ENCODE peak calls at places on chromosomes 6 and 20, in six cellular contexts. S, G, F, M, A and J are unnamed samples.

GRCh38 chr20:542777-543368 is 717 bp downstream of the CSNK2A1 start:
- DNase-seq in S (peak), G (peak), F (no peak), M (peak), A (peak), J (peak)

GRCh38 chr6:159728552-159728951 is 1.2 kb downstream of the WTAP start:
- DNase-seq in S (no peak), G (no peak), F (peak), M (no peak), A (no peak), J (peak)

GRCh38 chr20:36175016-36175415 is 20.5 kb downstream of the EPB41L1 start:
- DNase-seq in S (no peak), G (no peak), F (no peak), M (no peak), A (no peak), J (no peak)

GRCh38 chr6:143139239-143139784 is 78.6 kb downstream of the AIG1 start:
- DNase-seq in S (no peak), G (no peak), F (peak), M (no peak), A (no peak), J (peak)

GRCh38 chr6:25359191-25359861 is 80.2 kb downstream of the CARMIL1 start:
- DNase-seq in S (peak), G (no peak), F (peak), M (no peak), A (peak), J (no peak)

GRCh38 chr20:7291319-7291943 is 523.9 kb downstream of the BMP2 start:
- DNase-seq in S (no peak), G (no peak), F (no peak), M (no peak), A (no peak), J (no peak)

GRCh38 chr20:62768815-62769287 is 27.4 kb upstream of the MRGBP start:
- DNase-seq in S (no peak), G (no peak), F (peak), M (peak), A (no peak), J (no peak)

GRCh38 chr20:63978319-63979220 is 872 bp downstream of the SAMD10 start:
- DNase-seq in S (peak), G (peak), F (peak), M (peak), A (no peak), J (peak)

GRCh38 chr20:44805991-44806729 is 4.2 kb downstream of the RIMS4 start:
- DNase-seq in S (peak), G (peak), F (no peak), M (peak), A (peak), J (no peak)

GRCh38 chr20:48359692-48360337 is 468.0 kb downstream of the PREX1 start:
- DNase-seq in S (no peak), G (no peak), F (no peak), M (no peak), A (no peak), J (no peak)

GRCh38 chr6:133951881-133952814 is 876 bp upstream of the TBPL1 start:
- DNase-seq in S (peak), G (peak), F (peak), M (peak), A (peak), J (peak)

GRCh38 chr6:170117111-170117972 is 173.5 kb downstream of the DLL1 start:
- DNase-seq in S (no peak), G (peak), F (no peak), M (no peak), A (no peak), J (no peak)

GRCh38 chr6:156639023-156639728 is 138.0 kb upstream of the ARID1B start:
- DNase-seq in S (no peak), G (no peak), F (no peak), M (no peak), A (no peak), J (no peak)

GRCh38 chr6:111593516-111593824 is 12.2 kb downstream of the TRAF3IP2 start:
- DNase-seq in S (no peak), G (no peak), F (no peak), M (no peak), A (no peak), J (no peak)

GRCh38 chr6:46626228-46626909 is 26.2 kb downstream of the CYP39A1 start:
- DNase-seq in S (peak), G (no peak), F (peak), M (peak), A (no peak), J (no peak)

GRCh38 chr20:14055127-14055742 is 59.9 kb downstream of the MACROD2 start:
- DNase-seq in S (peak), G (no peak), F (peak), M (peak), A (peak), J (peak)

GRCh38 chr6:106513813-106514212 is 115.5 kb downstream of the RTN4IP1 start:
- DNase-seq in S (no peak), G (no peak), F (peak), M (no peak), A (no peak), J (no peak)

DNA sequence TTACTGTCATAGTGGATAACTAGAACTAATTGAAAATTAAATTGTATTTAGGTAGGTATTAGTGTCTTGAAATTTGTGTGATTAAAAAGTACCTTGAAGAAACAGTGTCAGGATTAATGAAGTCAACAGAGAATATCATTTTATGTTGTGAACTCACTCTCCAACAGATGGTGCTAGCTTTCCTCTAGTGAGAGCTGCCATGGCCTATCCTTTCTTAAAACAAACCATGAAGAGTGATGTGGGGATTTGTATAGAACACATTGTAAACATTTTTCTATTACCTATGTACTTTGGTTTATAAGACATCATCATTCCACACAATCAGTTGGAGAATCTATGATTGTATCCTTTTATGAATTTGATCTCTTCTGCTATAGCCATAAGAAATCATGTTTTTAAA is 4.8 kb upstream of the SRSF12 start:
- DNase-seq in S (peak), G (no peak), F (peak), M (peak), A (no peak), J (no peak)
- TF ChIP-seq CTCF in S (peak), G (no peak), F (peak), M (peak), A (no peak), J (peak)

GRCh38 chr20:46021361-46022359 is 7.4 kb upstream of the SLC12A5 start:
- DNase-seq in S (peak), G (peak), F (no peak), M (peak), A (no peak), J (peak)
- TF ChIP-seq CTCF in S (peak), G (no peak), F (peak), M (no peak), A (no peak), J (peak)

GRCh38 chr6:100177956-100178355 is 183.9 kb upstream of the MCHR2 start:
- DNase-seq in S (no peak), G (no peak), F (no peak), M (no peak), A (no peak), J (no peak)

GRCh38 chr6:100173211-100173610 is 179.2 kb upstream of the MCHR2 start:
- DNase-seq in S (no peak), G (no peak), F (no peak), M (no peak), A (no peak), J (no peak)

GRCh38 chr6:100175814-100176275 is 181.8 kb upstream of the MCHR2 start:
- DNase-seq in S (no peak), G (no peak), F (peak), M (no peak), A (no peak), J (no peak)

GRCh38 chr6:100176321-100176950 is 182.4 kb upstream of the MCHR2 start:
- DNase-seq in S (peak), G (no peak), F (peak), M (peak), A (no peak), J (no peak)

DNA sequence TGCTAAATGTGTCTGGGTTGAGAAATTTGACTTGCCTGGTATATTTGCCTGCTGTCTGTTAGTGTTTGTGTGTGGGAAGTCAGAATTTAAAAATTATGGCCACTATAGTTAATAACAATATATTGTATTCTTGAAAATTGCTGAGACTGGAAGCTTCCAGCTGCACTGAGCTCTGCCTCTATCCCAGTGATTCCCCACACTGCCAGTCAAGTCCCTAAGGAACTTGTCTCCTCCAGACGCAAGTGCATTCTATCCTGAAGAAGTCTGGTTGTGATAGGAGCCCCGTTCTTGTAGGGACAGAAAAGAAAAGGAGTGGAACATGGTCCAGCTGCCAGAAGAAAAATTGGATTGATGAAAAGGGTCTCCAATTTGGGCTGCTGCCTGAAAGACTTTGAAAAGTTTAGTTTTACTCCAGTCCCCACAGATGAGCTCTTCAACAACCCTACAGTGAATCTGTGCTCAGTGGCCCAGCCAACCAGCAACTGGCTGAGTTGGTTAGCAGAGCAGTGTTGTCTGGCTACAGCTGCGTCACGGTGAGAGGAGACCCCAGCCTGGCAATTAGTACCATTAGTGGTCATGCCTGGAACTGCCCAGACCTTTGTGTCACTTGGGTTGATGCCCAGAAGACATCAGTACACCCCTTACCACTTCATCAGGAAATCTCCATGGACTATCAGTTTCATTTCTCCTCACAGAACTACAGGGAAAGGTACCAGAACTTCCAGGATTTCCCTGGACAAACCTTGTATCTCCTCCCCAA is 183.1 kb upstream of the MCHR2 start:
- DNase-seq in S (no peak), G (no peak), F (no peak), M (no peak), A (no peak), J (no peak)
- TF ChIP-seq CTCF in S (no peak), G (no peak), F (no peak), M (no peak), A (no peak), J (no peak)

GRCh38 chr20:38229376-38230252 is 30.9 kb downstream of the KIAA1755 start:
- DNase-seq in S (peak), G (no peak), F (no peak), M (no peak), A (no peak), J (peak)
- TF ChIP-seq CTCF in S (peak), G (peak), F (peak), M (peak), A (no peak), J (peak)

GRCh38 chr6:19855510-19855909 is 18.3 kb downstream of the ID4 start:
- DNase-seq in S (no peak), G (no peak), F (no peak), M (no peak), A (no peak), J (no peak)

GRCh38 chr6:19849736-19850135 is 12.6 kb downstream of the ID4 start:
- DNase-seq in S (no peak), G (no peak), F (no peak), M (no peak), A (no peak), J (no peak)

GRCh38 chr6:19849196-19849595 is 12.0 kb downstream of the ID4 start:
- DNase-seq in S (no peak), G (no peak), F (no peak), M (no peak), A (no peak), J (no peak)

GRCh38 chr6:19851273-19852089 is 14.3 kb downstream of the ID4 start:
- DNase-seq in S (peak), G (peak), F (peak), M (peak), A (no peak), J (no peak)

DNA sequence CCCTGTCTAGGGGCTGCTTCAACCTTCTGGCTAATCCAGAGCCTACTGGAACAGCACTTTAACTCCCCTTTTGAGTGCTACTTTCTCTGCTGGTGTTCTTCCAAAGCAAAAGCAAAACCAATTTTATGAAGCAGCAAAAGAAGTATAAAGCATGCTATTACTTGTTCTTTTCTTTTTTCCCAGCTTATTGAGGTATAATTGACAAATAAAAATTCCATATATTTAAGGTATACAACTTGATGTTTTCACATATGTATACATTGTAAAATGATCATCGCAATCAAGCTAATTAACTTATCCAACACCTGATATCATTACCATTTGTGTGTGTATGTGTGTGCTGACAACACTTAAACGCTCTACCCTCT is 14.9 kb downstream of the ID4 start:
- DNase-seq in S (no peak), G (no peak), F (no peak), M (no peak), A (no peak), J (no peak)
- TF ChIP-seq CTCF in S (no peak), G (no peak), F (no peak), M (no peak), A (no peak), J (no peak)